ENCODE peak calls at places on chromosomes 7 and 10, in seven cellular contexts. S, D, G, Q, I, F and H are unnamed samples. For H3K27me3, the result is how much of the 10 kb centered on the place peaks cover.

GRCh38 chr7:87474533-87475358 is 734 bp downstream of the ABCB4 start:
- DNase-seq in S (no peak), D (peak), G (no peak), Q (peak), I (no peak), F (peak), H (no peak)

GRCh38 chr7:96526492-96526891 is 183.2 kb downstream of the SEM1 start:
- DNase-seq in S (no peak), D (no peak), G (no peak), Q (no peak), I (no peak), F (no peak), H (no peak)

GRCh38 chr10:90199098-90199497 is 497.7 kb downstream of the KIF20B start:
- DNase-seq in S (no peak), D (no peak), G (no peak), Q (no peak), I (no peak), F (no peak), H (no peak)

GRCh38 chr7:39446546-39446945 is 119.7 kb upstream of the YAE1 start:
- DNase-seq in S (no peak), D (no peak), G (no peak), Q (no peak), I (no peak), F (no peak), H (no peak)

GRCh38 chr7:155972651-155973349 is 160.5 kb upstream of the SHH start:
- DNase-seq in S (no peak), D (no peak), G (no peak), Q (no peak), I (no peak), F (no peak), H (no peak)

GRCh38 chr10:111936143-111936542 is 247.4 kb downstream of the GPAM start:
- DNase-seq in S (no peak), D (no peak), G (no peak), Q (no peak), I (no peak), F (no peak), H (no peak)

GRCh38 chr10:76117949-76118348 is 686.5 kb downstream of the LRMDA start:
- DNase-seq in S (no peak), D (no peak), G (no peak), Q (peak), I (no peak), F (no peak), H (peak)

GRCh38 chr7:148912758-148913541 is 28.9 kb upstream of the EZH2 start:
- DNase-seq in S (no peak), D (no peak), G (no peak), Q (no peak), I (no peak), F (no peak), H (no peak)

GRCh38 chr10:124119933-124120332 is 26.5 kb upstream of the CHST15 start:
- DNase-seq in S (peak), D (no peak), G (peak), Q (no peak), I (no peak), F (no peak), H (no peak)

DNA sequence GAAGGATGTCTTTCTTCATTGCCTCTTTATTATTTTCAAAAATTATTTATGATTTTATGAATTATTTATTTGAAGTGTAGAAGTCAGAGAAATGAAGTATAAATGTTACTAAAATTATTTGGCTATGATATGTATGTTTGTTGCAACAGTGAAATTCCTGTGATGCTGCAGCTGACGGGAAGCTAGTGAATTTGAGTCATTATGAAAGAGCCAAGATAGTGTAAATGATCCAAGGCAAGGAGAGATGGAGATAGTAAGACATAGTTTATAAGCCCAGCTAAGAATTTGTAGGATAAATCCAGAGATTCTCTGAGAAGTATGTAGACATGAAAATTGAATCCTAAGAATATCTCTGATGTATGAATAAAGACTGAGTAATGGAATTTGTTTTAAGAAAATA is 30.8 kb downstream of the CASD1 start:
- DNase-seq in S (no peak), D (no peak), G (no peak), Q (no peak), I (no peak), F (no peak), H (no peak)
- H3K4me3 ChIP-seq in S (no peak), D (no peak), G (no peak), Q (no peak), I (no peak), F (no peak), H (no peak)

DNA sequence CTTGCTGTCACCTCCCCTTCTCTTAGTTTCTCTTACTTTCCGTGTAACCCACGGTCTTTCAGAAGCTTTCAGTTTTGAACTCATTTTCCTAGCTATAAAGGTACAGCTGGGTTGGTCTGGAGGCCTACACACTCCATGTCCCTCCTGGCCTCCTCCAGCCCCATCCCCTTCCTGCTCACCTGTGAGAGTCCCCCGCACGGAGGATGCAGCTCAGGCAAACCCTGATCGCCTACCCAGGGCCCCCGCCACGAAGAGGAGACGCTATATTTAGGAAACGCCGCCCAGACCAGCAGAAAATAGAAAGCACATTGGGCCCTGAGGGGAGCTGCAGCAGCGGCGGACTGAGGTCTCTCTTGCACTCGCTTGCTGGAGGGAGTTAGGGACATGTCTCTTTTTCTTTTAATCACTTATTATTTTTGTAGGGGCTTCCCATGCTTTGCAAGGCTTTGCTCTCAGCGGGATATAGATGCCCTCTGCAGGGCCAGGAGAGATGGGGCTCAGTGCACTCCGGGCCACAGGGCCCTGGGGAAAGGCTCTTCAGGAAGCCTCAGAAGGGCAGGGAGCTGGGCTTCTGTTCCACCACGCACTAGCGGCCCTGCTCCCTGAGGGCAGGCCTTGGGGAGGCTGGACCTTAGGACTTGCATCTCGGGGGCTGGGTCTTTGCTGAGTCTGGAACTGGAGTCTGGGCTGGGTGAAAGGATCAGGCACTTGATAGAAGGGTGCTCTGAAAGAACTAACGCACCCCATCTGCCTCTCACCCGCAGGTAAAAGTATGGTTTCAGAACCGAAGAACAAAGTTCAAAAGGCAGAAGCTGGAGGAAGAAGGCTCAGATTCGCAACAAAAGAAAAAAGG is 5.0 kb downstream of the EMX2 start:
- DNase-seq in S (no peak), D (no peak), G (no peak), Q (peak), I (no peak), F (peak), H (no peak)
- H3K27me3 ChIP-seq in S (half or more), D (under half), G (under half), Q (under half), I (under half), F (half or more), H (under half)

DNA sequence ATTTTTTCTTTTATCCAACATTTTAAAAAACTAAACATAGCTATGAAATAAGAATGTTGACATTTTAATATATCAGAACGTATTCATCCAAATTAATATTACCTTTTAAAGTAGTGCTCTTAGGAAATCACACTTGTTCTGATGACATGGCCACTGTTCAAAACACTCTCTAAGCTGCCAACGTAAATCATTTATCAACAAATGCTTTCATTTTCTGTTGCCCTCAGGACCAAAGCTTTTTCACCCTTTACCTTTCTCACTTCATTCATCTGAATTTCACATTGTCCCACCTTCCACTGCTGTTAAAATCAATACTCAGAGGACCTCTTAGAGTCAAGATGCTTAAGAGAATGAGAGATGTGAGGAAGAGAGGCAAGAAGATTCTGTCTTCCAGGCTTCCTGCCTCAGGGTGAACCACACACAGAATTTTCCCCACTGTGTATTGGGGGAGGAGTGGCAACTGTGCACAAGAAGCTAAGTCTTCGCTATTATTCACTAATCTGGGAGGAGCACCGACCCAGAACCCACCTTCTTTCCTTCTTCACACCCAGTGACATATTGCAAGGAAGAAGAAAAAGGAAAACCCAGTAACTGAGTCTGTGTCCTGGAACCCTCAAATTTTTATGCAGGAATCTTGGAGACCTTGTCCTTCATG is 21.0 kb downstream of the HIBADH start:
- DNase-seq in S (no peak), D (peak), G (no peak), Q (peak), I (no peak), F (no peak), H (no peak)
- H3K4me3 ChIP-seq in S (no peak), D (no peak), G (no peak), Q (peak), I (no peak), F (no peak), H (no peak)

DNA sequence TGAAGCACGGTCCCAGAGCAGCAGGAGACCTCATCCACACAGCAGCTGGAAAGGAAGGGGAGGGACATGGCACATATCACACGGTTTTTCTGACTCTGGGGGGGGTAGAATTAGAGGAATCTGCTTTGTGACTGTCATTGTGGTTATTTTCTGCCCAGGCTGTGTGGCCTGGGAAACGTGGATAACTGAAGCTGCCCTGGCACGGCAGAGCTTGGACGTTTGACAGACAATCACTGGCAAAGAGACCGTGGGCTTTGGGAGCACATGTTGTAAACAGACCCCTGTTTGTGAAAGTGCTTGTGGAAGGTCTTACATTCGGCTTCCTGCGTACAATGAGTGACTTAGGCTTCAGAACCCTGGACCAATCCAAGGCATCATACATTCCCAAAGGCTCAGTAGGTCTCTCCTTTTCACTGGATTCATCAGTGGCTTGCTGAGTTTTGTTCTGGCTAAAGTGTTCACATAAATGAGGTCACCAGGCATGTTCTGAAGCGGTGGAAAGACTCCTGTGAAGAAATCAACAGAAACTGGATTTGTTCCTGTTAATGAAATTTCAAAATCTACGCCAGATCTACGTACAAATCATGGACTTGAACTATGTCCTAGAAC is 188.2 kb downstream of the TEX36 start:
- DNase-seq in S (no peak), D (no peak), G (no peak), Q (no peak), I (no peak), F (no peak), H (no peak)
- H3K27me3 ChIP-seq in S (under half), D (under half), G (under half), Q (under half), I (under half), F (under half), H (under half)

DNA sequence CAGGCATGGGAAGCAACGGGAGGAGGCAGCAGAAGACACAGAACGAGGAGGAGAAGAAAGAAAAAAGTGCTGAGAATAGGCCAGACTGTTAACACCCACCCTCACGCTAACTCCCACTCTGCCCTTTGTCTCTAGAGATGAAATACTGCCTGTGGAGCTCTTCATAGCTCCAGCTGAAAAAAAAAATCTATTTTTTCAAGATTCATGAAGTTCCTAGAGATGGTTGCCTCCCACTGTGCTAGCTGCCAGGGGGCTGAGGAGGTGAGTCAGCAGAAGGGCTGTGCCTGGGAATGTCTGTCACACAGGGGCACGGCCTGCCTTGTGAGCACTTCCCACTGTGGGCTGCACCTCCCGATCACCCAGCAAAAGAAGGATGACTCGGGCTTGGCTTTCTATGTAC is 144.5 kb downstream of the RNF216 start:
- DNase-seq in S (peak), D (no peak), G (no peak), Q (peak), I (no peak), F (peak), H (peak)
- H3K4me3 ChIP-seq in S (no peak), D (no peak), G (no peak), Q (peak), I (no peak), F (no peak), H (no peak)

GRCh38 chr10:70078329-70078728 is 25.7 kb downstream of the MACROH2A2 start:
- DNase-seq in S (no peak), D (no peak), G (no peak), Q (no peak), I (no peak), F (no peak), H (no peak)
- H3K27me3 ChIP-seq in S (under half), D (under half), G (under half), Q (under half), I (under half), F (under half), H (under half)

GRCh38 chr7:94295805-94296204 is 98.9 kb upstream of the COL1A2 start:
- DNase-seq in S (no peak), D (no peak), G (no peak), Q (peak), I (no peak), F (no peak), H (no peak)
- H3K4me3 ChIP-seq in S (no peak), D (no peak), G (no peak), Q (peak), I (no peak), F (no peak), H (no peak)

GRCh38 chr7:100639995-100640394 is 1.4 kb downstream of the TFR2 start:
- DNase-seq in S (no peak), D (no peak), G (no peak), Q (no peak), I (no peak), F (no peak), H (no peak)
- H3K27me3 ChIP-seq in S (under half), D (under half), G (under half), Q (under half), I (under half), F (under half), H (under half)

GRCh38 chr7:139777304-139777890 is 401 bp downstream of the HIPK2 start:
- DNase-seq in S (peak), D (peak), G (peak), Q (peak), I (peak), F (peak), H (peak)
- H3K4me3 ChIP-seq in S (peak), D (peak), G (peak), Q (peak), I (peak), F (peak), H (peak)

GRCh38 chr10:60569681-60570080 is 180.0 kb upstream of the ANK3 start:
- DNase-seq in S (no peak), D (no peak), G (no peak), Q (no peak), I (no peak), F (no peak), H (no peak)

GRCh38 chr10:60570272-60570865 is 180.7 kb upstream of the ANK3 start:
- DNase-seq in S (no peak), D (no peak), G (no peak), Q (no peak), I (no peak), F (no peak), H (no peak)

GRCh38 chr10:60564475-60564874 is 174.8 kb upstream of the ANK3 start:
- DNase-seq in S (no peak), D (no peak), G (no peak), Q (peak), I (no peak), F (no peak), H (no peak)

GRCh38 chr10:60566027-60566575 is 176.4 kb upstream of the ANK3 start:
- DNase-seq in S (no peak), D (no peak), G (no peak), Q (no peak), I (no peak), F (no peak), H (no peak)

DNA sequence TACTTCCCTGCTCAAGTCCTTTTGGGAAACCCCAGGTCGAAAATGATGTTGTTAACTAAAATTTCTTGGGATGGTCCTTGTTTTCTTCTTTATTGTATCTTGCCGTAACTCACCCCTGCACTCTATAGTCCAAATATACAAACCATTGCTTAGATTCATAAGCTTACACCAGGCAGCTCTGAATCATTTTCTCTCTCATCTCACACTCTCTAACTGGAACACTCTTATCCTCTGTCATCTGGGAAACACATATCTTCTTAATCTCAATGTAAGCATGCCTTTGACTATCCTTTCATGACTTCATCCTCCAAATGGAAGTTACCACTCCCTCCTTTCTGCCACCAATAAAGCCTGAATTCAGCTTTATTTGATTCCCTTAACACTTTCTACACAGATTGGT is 175.8 kb upstream of the ANK3 start:
- DNase-seq in S (no peak), D (no peak), G (no peak), Q (no peak), I (no peak), F (no peak), H (no peak)
- H3K27me3 ChIP-seq in S (under half), D (under half), G (under half), Q (under half), I (under half), F (under half), H (under half)